ENCODE peak calls at places on chromosomes 16 and 17, in ten cellular contexts. One of them, this sample, is unnamed.

GRCh38 chr17:22512997-22513538 is 820.7 kb downstream of the KCNJ18 start:
- DNase-seq in left colon: no peak
- DNase-seq in iPS-NIHi11: no peak
- DNase-seq in body of pancreas: no peak
- DNase-seq in esophagus squamous epithelium: no peak
- DNase-seq in ascending aorta: no peak
- DNase-seq in T-helper 9 cell: no peak
- DNase-seq in activated CD4-positive, CD25-positive, alpha-beta regulatory T cell: no peak
- DNase-seq in lower leg skin: peak
- DNase-seq in RCC 7860: no peak
- DNase-seq in this sample: no peak

GRCh38 chr16:73149329-73149728 is 101.4 kb upstream of the ZFHX3 start:
- DNase-seq in iPS-NIHi11: no peak
- DNase-seq in activated CD4-positive, CD25-positive, alpha-beta regulatory T cell: no peak
- DNase-seq in esophagus squamous epithelium: no peak
- DNase-seq in lower leg skin: no peak
- DNase-seq in body of pancreas: peak
- DNase-seq in T-helper 9 cell: no peak
- DNase-seq in ascending aorta: no peak
- DNase-seq in left colon: peak
- DNase-seq in RCC 7860: no peak
- DNase-seq in this sample: no peak

GRCh38 chr16:53055603-53056527 is 1.1 kb downstream of the CHD9 start:
- DNase-seq in RCC 7860: peak
- DNase-seq in iPS-NIHi11: no peak
- DNase-seq in activated CD4-positive, CD25-positive, alpha-beta regulatory T cell: no peak
- DNase-seq in body of pancreas: no peak
- DNase-seq in lower leg skin: no peak
- DNase-seq in left colon: peak
- DNase-seq in T-helper 9 cell: no peak
- DNase-seq in ascending aorta: no peak
- DNase-seq in esophagus squamous epithelium: no peak
- DNase-seq in this sample: no peak

GRCh38 chr17:11899494-11899893 is 97.8 kb downstream of the ZNF18 start:
- DNase-seq in esophagus squamous epithelium: no peak
- DNase-seq in iPS-NIHi11: no peak
- DNase-seq in activated CD4-positive, CD25-positive, alpha-beta regulatory T cell: no peak
- DNase-seq in lower leg skin: no peak
- DNase-seq in body of pancreas: no peak
- DNase-seq in T-helper 9 cell: no peak
- DNase-seq in ascending aorta: no peak
- DNase-seq in left colon: no peak
- DNase-seq in RCC 7860: no peak
- DNase-seq in this sample: no peak

GRCh38 chr17:2067559-2067958 is 12.7 kb downstream of the HIC1 start:
- DNase-seq in activated CD4-positive, CD25-positive, alpha-beta regulatory T cell: no peak
- DNase-seq in esophagus squamous epithelium: no peak
- DNase-seq in lower leg skin: no peak
- DNase-seq in body of pancreas: no peak
- DNase-seq in T-helper 9 cell: no peak
- DNase-seq in left colon: no peak
- DNase-seq in RCC 7860: no peak
- DNase-seq in ascending aorta: no peak
- DNase-seq in iPS-NIHi11: no peak
- DNase-seq in this sample: no peak

GRCh38 chr17:27518750-27519521 is 62.7 kb downstream of the KSR1 start:
- DNase-seq in iPS-NIHi11: no peak
- DNase-seq in RCC 7860: no peak
- DNase-seq in lower leg skin: no peak
- DNase-seq in left colon: no peak
- DNase-seq in activated CD4-positive, CD25-positive, alpha-beta regulatory T cell: no peak
- DNase-seq in body of pancreas: no peak
- DNase-seq in T-helper 9 cell: no peak
- DNase-seq in esophagus squamous epithelium: no peak
- DNase-seq in ascending aorta: no peak
- DNase-seq in this sample: no peak

GRCh38 chr17:58335779-58336455 is 7.3 kb upstream of the TSPOAP1 start:
- DNase-seq in iPS-NIHi11: no peak
- DNase-seq in activated CD4-positive, CD25-positive, alpha-beta regulatory T cell: no peak
- DNase-seq in lower leg skin: no peak
- DNase-seq in T-helper 9 cell: peak
- DNase-seq in body of pancreas: no peak
- DNase-seq in left colon: no peak
- DNase-seq in RCC 7860: no peak
- DNase-seq in ascending aorta: no peak
- DNase-seq in esophagus squamous epithelium: no peak
- DNase-seq in this sample: peak

GRCh38 chr17:63082952-63083351 is 116.9 kb downstream of the TANC2 start:
- DNase-seq in activated CD4-positive, CD25-positive, alpha-beta regulatory T cell: no peak
- DNase-seq in iPS-NIHi11: no peak
- DNase-seq in T-helper 9 cell: no peak
- DNase-seq in lower leg skin: no peak
- DNase-seq in body of pancreas: no peak
- DNase-seq in RCC 7860: no peak
- DNase-seq in esophagus squamous epithelium: no peak
- DNase-seq in left colon: no peak
- DNase-seq in ascending aorta: no peak
- DNase-seq in this sample: no peak

GRCh38 chr17:382644-383533 is 30.3 kb upstream of the RPH3AL start:
- DNase-seq in ascending aorta: no peak
- DNase-seq in RCC 7860: peak
- DNase-seq in activated CD4-positive, CD25-positive, alpha-beta regulatory T cell: no peak
- DNase-seq in body of pancreas: peak
- DNase-seq in lower leg skin: no peak
- DNase-seq in T-helper 9 cell: no peak
- DNase-seq in iPS-NIHi11: peak
- DNase-seq in esophagus squamous epithelium: no peak
- DNase-seq in left colon: no peak
- DNase-seq in this sample: no peak

GRCh38 chr16:4314532-4315184 is 1.2 kb upstream of the GLIS2 start:
- DNase-seq in RCC 7860: peak
- DNase-seq in lower leg skin: peak
- DNase-seq in body of pancreas: peak
- DNase-seq in left colon: no peak
- DNase-seq in ascending aorta: no peak
- DNase-seq in iPS-NIHi11: peak
- DNase-seq in activated CD4-positive, CD25-positive, alpha-beta regulatory T cell: no peak
- DNase-seq in T-helper 9 cell: no peak
- DNase-seq in esophagus squamous epithelium: no peak
- DNase-seq in this sample: no peak

GRCh38 chr16:5633845-5634440 is 536.3 kb upstream of the EEF2KMT start:
- DNase-seq in esophagus squamous epithelium: no peak
- DNase-seq in body of pancreas: no peak
- DNase-seq in lower leg skin: no peak
- DNase-seq in left colon: no peak
- DNase-seq in iPS-NIHi11: peak
- DNase-seq in RCC 7860: no peak
- DNase-seq in T-helper 9 cell: no peak
- DNase-seq in activated CD4-positive, CD25-positive, alpha-beta regulatory T cell: no peak
- DNase-seq in ascending aorta: no peak
- DNase-seq in this sample: no peak

This sample was measured in effector CD4-positive, alpha-beta T cell.